ENCODE peak calls at places on chromosomes 12 and 14, in four cellular contexts. One of them, this sample, is unnamed.

GRCh38 chr12:109714141-109714912 is 702 bp downstream of the FAM222A start:
- DNase-seq in HL-60: peak
- DNase-seq in GM12878: no peak
- DNase-seq in K562: peak
- DNase-seq in this sample: peak

GRCh38 chr14:69711471-69712216 is 55.3 kb upstream of the SRSF5 start:
- DNase-seq in GM12878: no peak
- DNase-seq in K562: no peak
- DNase-seq in HL-60: peak
- DNase-seq in this sample: no peak

GRCh38 chr12:96131230-96131788 is 62.9 kb upstream of the ELK3 start:
- DNase-seq in HL-60: no peak
- DNase-seq in K562: no peak
- DNase-seq in GM12878: no peak
- DNase-seq in this sample: no peak

GRCh38 chr12:16606936-16607335 is 974 bp upstream of the LMO3 start:
- DNase-seq in K562: no peak
- DNase-seq in HL-60: no peak
- DNase-seq in GM12878: no peak
- DNase-seq in this sample: no peak

GRCh38 chr14:72715910-72716268 is 178.0 kb downstream of the DPF3 start:
- DNase-seq in GM12878: no peak
- DNase-seq in K562: no peak
- DNase-seq in HL-60: no peak
- DNase-seq in this sample: no peak

GRCh38 chr14:34781242-34781641 is 66.8 kb upstream of the CFL2 start:
- DNase-seq in GM12878: peak
- DNase-seq in K562: no peak
- DNase-seq in HL-60: no peak
- DNase-seq in this sample: no peak

GRCh38 chr14:91246051-91246852 is 1.7 kb upstream of the GPR68 start:
- DNase-seq in HL-60: no peak
- DNase-seq in GM12878: no peak
- DNase-seq in K562: no peak
- DNase-seq in this sample: no peak

GRCh38 chr14:93067088-93067487 is 48.6 kb downstream of the ITPK1 start:
- DNase-seq in K562: no peak
- DNase-seq in GM12878: no peak
- DNase-seq in HL-60: no peak
- DNase-seq in this sample: no peak

GRCh38 chr14:88140874-88141273 is 135.9 kb downstream of the GPR65 start:
- DNase-seq in HL-60: no peak
- DNase-seq in GM12878: no peak
- DNase-seq in K562: no peak
- DNase-seq in this sample: no peak

GRCh38 chr12:2154050-2154449 is 101.3 kb downstream of the CACNA1C start:
- DNase-seq in GM12878: no peak
- DNase-seq in HL-60: no peak
- DNase-seq in K562: no peak
- DNase-seq in this sample: no peak

GRCh38 chr14:39704581-39704980 is 272.3 kb upstream of the FBXO33 start:
- DNase-seq in GM12878: no peak
- DNase-seq in HL-60: no peak
- DNase-seq in K562: no peak
- DNase-seq in this sample: no peak

GRCh38 chr14:31933716-31934115 is 143.4 kb upstream of the ARHGAP5 start:
- DNase-seq in GM12878: no peak
- DNase-seq in K562: no peak
- DNase-seq in HL-60: no peak
- DNase-seq in this sample: no peak

GRCh38 chr14:74932401-74932901 is 9.4 kb upstream of the RPS6KL1 start:
- DNase-seq in GM12878: no peak
- DNase-seq in HL-60: no peak
- DNase-seq in K562: no peak
- DNase-seq in this sample: no peak

GRCh38 chr12:16492820-16493797 is 112.9 kb downstream of the LMO3 start:
- DNase-seq in K562: no peak
- DNase-seq in HL-60: no peak
- DNase-seq in GM12878: no peak
- DNase-seq in this sample: no peak

GRCh38 chr12:67747869-67748760 is 99.6 kb downstream of the DYRK2 start:
- DNase-seq in HL-60: no peak
- DNase-seq in GM12878: no peak
- DNase-seq in K562: no peak
- DNase-seq in this sample: no peak

GRCh38 chr12:57460457-57461325 is 1.1 kb downstream of the GLI1 start:
- DNase-seq in K562: peak
- DNase-seq in GM12878: no peak
- DNase-seq in HL-60: no peak
- DNase-seq in this sample: no peak

GRCh38 chr12:55930771-55931316 is at the start of gene DGKA:
- DNase-seq in HL-60: peak
- DNase-seq in GM12878: peak
- DNase-seq in K562: peak
- DNase-seq in this sample: no peak

GRCh38 chr12:106582661-106583577 is at the start of gene RFX4:
- DNase-seq in K562: no peak
- DNase-seq in HL-60: no peak
- DNase-seq in GM12878: no peak
- DNase-seq in this sample: no peak

GRCh38 chr12:20050166-20050565 is 318.2 kb upstream of the PDE3A start:
- DNase-seq in GM12878: no peak
- DNase-seq in HL-60: no peak
- DNase-seq in K562: no peak
- DNase-seq in this sample: no peak

GRCh38 chr12:114655934-114656697 is 27.9 kb downstream of the TBX3 start:
- DNase-seq in HL-60: no peak
- DNase-seq in GM12878: no peak
- DNase-seq in K562: peak
- DNase-seq in this sample: no peak
- TF ChIP-seq POLR2AphosphoS5 in HL-60: no peak
- TF ChIP-seq POLR2AphosphoS5 in GM12878: no peak
- TF ChIP-seq POLR2AphosphoS5 in K562: no peak
- TF ChIP-seq POLR2AphosphoS5 in this sample: no peak

DNA sequence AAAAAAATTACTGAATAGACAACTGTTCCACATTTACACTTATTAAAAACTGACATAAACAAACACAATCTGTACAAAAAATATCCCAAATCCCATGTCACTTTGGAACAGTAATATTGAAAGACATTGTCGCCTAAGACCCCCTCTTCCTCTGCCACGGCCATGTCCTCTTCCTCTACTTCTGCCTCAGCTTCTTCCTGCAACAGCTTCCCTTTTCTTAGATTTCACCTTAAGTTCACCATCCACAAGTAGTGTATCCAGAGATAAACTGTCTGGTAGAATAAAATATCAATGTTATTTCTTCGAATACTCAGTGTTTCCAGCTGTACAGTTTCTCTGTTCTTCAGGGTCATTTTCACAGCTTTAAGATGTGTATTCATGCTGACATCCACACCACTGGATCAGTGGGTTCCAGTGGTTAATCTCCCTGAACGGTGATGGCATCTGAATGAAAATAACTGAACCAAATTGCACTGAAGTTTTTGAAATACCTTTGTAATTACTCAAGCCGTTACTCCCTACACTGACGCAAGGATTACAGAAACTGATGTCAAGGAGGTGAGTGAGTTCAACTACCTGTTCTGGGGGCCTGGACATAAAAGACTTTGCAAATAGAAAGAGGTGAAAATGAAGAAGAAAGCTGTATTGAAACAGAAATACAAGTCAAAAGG is 208.5 kb downstream of the C12orf50 start:
- DNase-seq in K562: no peak
- DNase-seq in GM12878: no peak
- DNase-seq in HL-60: no peak
- DNase-seq in this sample: no peak
- TF ChIP-seq SPI1 in K562: no peak
- TF ChIP-seq SPI1 in GM12878: no peak
- TF ChIP-seq SPI1 in HL-60: no peak
- TF ChIP-seq SPI1 in this sample: no peak

DNA sequence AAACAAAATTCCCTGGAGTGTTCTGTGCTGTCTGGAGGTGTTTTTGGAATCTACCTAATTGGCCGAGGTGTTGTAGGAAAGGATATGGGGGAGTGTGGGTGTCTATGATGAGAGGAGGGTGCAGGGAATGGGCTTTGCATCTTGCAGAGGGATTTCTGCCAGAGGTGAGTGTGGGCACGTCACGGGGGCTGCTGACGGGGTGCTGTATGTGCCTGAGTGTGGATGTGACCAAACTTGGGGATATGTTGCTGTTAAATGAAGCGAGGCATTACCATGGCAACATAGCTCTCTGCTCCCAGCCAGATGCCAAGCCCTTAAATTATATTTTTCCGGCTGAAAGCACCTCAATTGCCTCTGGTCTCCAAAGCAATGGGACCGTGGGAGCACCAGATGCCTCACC is 44.3 kb upstream of the SPTLC2 start:
- DNase-seq in HL-60: no peak
- DNase-seq in GM12878: no peak
- DNase-seq in K562: no peak
- DNase-seq in this sample: no peak
- TF ChIP-seq POLR2AphosphoS5 in HL-60: no peak
- TF ChIP-seq POLR2AphosphoS5 in GM12878: no peak
- TF ChIP-seq POLR2AphosphoS5 in K562: no peak
- TF ChIP-seq POLR2AphosphoS5 in this sample: no peak

GRCh38 chr12:120855823-120856589 is 48.2 kb downstream of the SPPL3 start:
- DNase-seq in HL-60: peak
- DNase-seq in K562: no peak
- DNase-seq in GM12878: no peak
- DNase-seq in this sample: no peak
- TF ChIP-seq SPI1 in HL-60: no peak
- TF ChIP-seq SPI1 in K562: no peak
- TF ChIP-seq SPI1 in GM12878: no peak
- TF ChIP-seq SPI1 in this sample: no peak

DNA sequence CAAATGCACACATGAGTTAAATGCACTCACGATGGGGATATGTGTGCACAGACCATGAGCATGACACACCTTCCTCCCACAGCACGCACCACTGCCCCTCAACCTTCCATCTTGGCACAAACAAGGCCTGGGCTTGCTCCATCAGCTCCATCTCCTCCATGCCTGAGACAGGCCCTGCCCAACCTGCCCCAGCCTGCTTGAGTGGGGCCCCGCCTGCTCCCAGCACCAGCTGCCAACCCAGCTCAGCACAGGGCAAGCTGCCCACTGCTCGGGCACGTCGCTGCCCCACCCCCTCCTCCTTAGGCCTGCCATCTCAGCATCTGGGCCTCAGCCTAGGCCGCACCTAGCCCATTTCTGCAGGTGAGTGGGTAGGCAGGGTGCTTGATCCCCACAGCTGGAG is 27.6 kb upstream of the KRT78 start:
- DNase-seq in HL-60: no peak
- DNase-seq in GM12878: no peak
- DNase-seq in K562: no peak
- DNase-seq in this sample: no peak
- TF ChIP-seq POLR2AphosphoS5 in HL-60: no peak
- TF ChIP-seq POLR2AphosphoS5 in GM12878: no peak
- TF ChIP-seq POLR2AphosphoS5 in K562: no peak
- TF ChIP-seq POLR2AphosphoS5 in this sample: no peak

DNA sequence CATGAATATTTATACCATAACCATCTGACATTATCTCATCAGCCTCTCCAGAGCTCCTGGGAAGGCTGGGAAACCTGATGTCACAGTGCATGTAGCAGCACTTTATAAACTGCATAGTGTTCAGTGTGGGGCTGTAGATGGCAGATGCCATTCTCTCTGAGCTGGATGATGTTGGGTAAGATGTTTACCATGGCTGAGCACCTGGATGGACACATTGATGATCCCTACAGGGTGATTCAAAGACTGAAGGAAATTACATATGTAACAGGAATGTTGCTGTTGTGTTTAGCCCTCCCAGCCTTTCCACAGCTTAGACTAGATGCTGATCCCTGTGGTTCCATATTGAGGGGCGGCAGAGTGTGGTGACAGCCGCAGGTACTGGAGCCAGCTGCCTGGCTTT is 37.4 kb downstream of the IFT43 start:
- DNase-seq in GM12878: no peak
- DNase-seq in K562: no peak
- DNase-seq in HL-60: no peak
- DNase-seq in this sample: no peak
- TF ChIP-seq SPI1 in GM12878: no peak
- TF ChIP-seq SPI1 in K562: no peak
- TF ChIP-seq SPI1 in HL-60: no peak
- TF ChIP-seq SPI1 in this sample: no peak

GRCh38 chr14:50041980-50042379 is 74.4 kb downstream of the VCPKMT start:
- DNase-seq in HL-60: no peak
- DNase-seq in GM12878: no peak
- DNase-seq in K562: no peak
- DNase-seq in this sample: no peak

GRCh38 chr14:50047274-50047676 is 69.1 kb downstream of the VCPKMT start:
- DNase-seq in K562: no peak
- DNase-seq in GM12878: peak
- DNase-seq in HL-60: peak
- DNase-seq in this sample: peak

GRCh38 chr14:50044040-50044651 is 72.2 kb downstream of the VCPKMT start:
- DNase-seq in K562: no peak
- DNase-seq in HL-60: no peak
- DNase-seq in GM12878: no peak
- DNase-seq in this sample: no peak

GRCh38 chr14:50045837-50046236 is 70.5 kb downstream of the VCPKMT start:
- DNase-seq in GM12878: no peak
- DNase-seq in K562: no peak
- DNase-seq in HL-60: no peak
- DNase-seq in this sample: no peak

GRCh38 chr14:50045039-50045711 is 71.2 kb downstream of the VCPKMT start:
- DNase-seq in HL-60: peak
- DNase-seq in K562: peak
- DNase-seq in GM12878: peak
- DNase-seq in this sample: peak
- TF ChIP-seq POLR2AphosphoS5 in HL-60: no peak
- TF ChIP-seq POLR2AphosphoS5 in K562: no peak
- TF ChIP-seq POLR2AphosphoS5 in GM12878: no peak
- TF ChIP-seq POLR2AphosphoS5 in this sample: peak

DNA sequence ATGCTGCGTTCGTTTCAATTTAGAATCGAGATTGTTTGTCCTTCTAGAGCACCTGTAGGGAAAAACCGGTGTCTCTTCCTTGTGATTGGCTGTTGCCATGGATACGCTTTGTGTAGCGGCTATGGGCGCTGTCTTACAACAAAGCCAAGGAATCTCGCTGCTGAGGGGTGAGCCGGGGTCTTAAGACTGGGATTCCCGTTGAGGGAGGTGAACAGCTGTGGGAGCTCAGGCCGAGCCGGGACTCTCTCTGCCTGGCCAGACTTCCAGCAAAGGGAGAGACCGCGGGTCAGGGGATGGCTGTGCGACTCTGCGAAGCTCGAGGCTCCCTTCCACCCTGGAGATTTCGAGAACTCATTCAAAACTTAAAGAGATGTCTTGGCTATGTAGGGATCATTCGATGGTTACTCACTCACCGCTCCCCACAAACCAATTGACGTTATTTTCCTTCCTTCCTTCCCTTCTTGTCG is at the start of the genes LRRIQ1 and TSPAN19:
- DNase-seq in K562: no peak
- DNase-seq in GM12878: peak
- DNase-seq in HL-60: peak
- DNase-seq in this sample: no peak
- TF ChIP-seq SPI1 in K562: no peak
- TF ChIP-seq SPI1 in GM12878: no peak
- TF ChIP-seq SPI1 in HL-60: no peak
- TF ChIP-seq SPI1 in this sample: no peak

This sample was measured in GM12891.